ENCODE peak calls at places on chromosomes 11 and 22, in six cellular contexts. X is HAP-1, Q is kidney epithelial cell, C is BE2C, Z is thoracic aorta, V is upper lobe of right lung. L is an unnamed sample.

GRCh38 chr11:134004406-134005197 is 47.8 kb upstream of the IGSF9B start:
- DNase-seq in X (no peak), Q (no peak), C (no peak), Z (no peak), V (no peak), L (no peak)

GRCh38 chr11:10272132-10272531 is 21.9 kb downstream of the SBF2 start:
- DNase-seq in X (no peak), Q (no peak), C (no peak), Z (no peak), V (no peak), L (no peak)

GRCh38 chr11:88689548-88690240 is 352.2 kb upstream of the CTSC start:
- DNase-seq in X (no peak), Q (no peak), C (no peak), Z (no peak), V (no peak), L (no peak)

GRCh38 chr11:16606784-16607674 is 131.4 kb upstream of the C11orf58 start:
- DNase-seq in X (peak; percentile 72), Q (no peak), C (no peak), Z (no peak), V (peak; percentile 80), L (no peak)

GRCh38 chr11:13837286-13837685 is 125.2 kb upstream of the SPON1 start:
- DNase-seq in X (no peak), Q (peak; percentile 89), C (no peak), Z (no peak), V (no peak), L (no peak)

GRCh38 chr11:65471410-65471762 is 27.5 kb upstream of the MALAT1 start:
- DNase-seq in X (peak; percentile 80), Q (no peak), C (peak; percentile 51), Z (peak; percentile 56), V (peak; percentile 89), L (no peak)

GRCh38 chr11:6315811-6316425 is 4.4 kb downstream of the CAVIN3 start:
- DNase-seq in X (peak; percentile 72), Q (no peak), C (peak; percentile 30), Z (peak; percentile 26), V (peak; percentile 67), L (no peak)

GRCh38 chr11:129066229-129066628 is 123.6 kb upstream of the TP53AIP1 start:
- DNase-seq in X (no peak), Q (no peak), C (no peak), Z (no peak), V (no peak), L (no peak)

GRCh38 chr11:85769758-85770157 is 41.2 kb downstream of the SYTL2 start:
- DNase-seq in X (no peak), Q (no peak), C (no peak), Z (no peak), V (no peak), L (no peak)

GRCh38 chr11:34149786-34150185 is 44.4 kb downstream of the NAT10 start:
- DNase-seq in X (peak; percentile 29), Q (no peak), C (peak; percentile 40), Z (no peak), V (no peak), L (no peak)
- H3K36me3 ChIP-seq in X (peaks cover 54% of the 10 kb centered on the region), Q (peaks cover 6% of the 10 kb centered on the region), C (peaks cover 18% of the 10 kb centered on the region), Z (peaks cover 46% of the 10 kb centered on the region), V (peaks cover 54% of the 10 kb centered on the region), L (peaks cover 14% of the 10 kb centered on the region)

GRCh38 chr11:59644528-59644927 is 24.3 kb downstream of the PATL1 start:
- DNase-seq in X (no peak), Q (no peak), C (no peak), Z (no peak), V (no peak), L (no peak)
- H3K36me3 ChIP-seq in X (peaks cover 63% of the 10 kb centered on the region), Q (peaks cover 1% of the 10 kb centered on the region), C (no peaks in the 10 kb centered on the region), Z (peaks cover 62% of the 10 kb centered on the region), V (peaks cover 95% of the 10 kb centered on the region), L (peaks cover 18% of the 10 kb centered on the region)

GRCh38 chr22:22067192-22067591 is 84.6 kb upstream of the TOP3B start:
- DNase-seq in X (no peak), Q (no peak), C (no peak), Z (no peak), V (no peak), L (no peak)
- H3K36me3 ChIP-seq in X (no peaks in the 10 kb centered on the region), Q (no peaks in the 10 kb centered on the region), C (no peaks in the 10 kb centered on the region), Z (no peaks in the 10 kb centered on the region), V (no peaks in the 10 kb centered on the region), L (no peaks in the 10 kb centered on the region)

GRCh38 chr22:21858025-21858764 is 9.2 kb downstream of the MAPK1 start:
- DNase-seq in X (no peak), Q (no peak), C (no peak), Z (no peak), V (no peak), L (no peak)
- H3K36me3 ChIP-seq in X (peaks cover 15% of the 10 kb centered on the region), Q (no peaks in the 10 kb centered on the region), C (no peaks in the 10 kb centered on the region), Z (no peaks in the 10 kb centered on the region), V (no peaks in the 10 kb centered on the region), L (peaks cover 1% of the 10 kb centered on the region)

GRCh38 chr11:1060885-1061616 is 13.6 kb upstream of the MUC2 start:
- DNase-seq in X (peak; percentile 13), Q (no peak), C (no peak), Z (no peak), V (peak; percentile 63), L (peak; percentile 65)

GRCh38 chr11:1057806-1058205 is 16.9 kb upstream of the MUC2 start:
- DNase-seq in X (no peak), Q (no peak), C (no peak), Z (no peak), V (peak; percentile 47), L (no peak)

GRCh38 chr11:1059759-1060158 is 14.9 kb upstream of the MUC2 start:
- DNase-seq in X (no peak), Q (no peak), C (no peak), Z (no peak), V (peak; percentile 50), L (no peak)

GRCh38 chr11:1062075-1062820 is 12.4 kb upstream of the MUC2 start:
- DNase-seq in X (no peak), Q (no peak), C (no peak), Z (no peak), V (no peak), L (no peak)

GRCh38 chr11:1060410-1060809 is 14.3 kb upstream of the MUC2 start:
- DNase-seq in X (no peak), Q (no peak), C (no peak), Z (no peak), V (peak; percentile 45), L (no peak)
- H3K36me3 ChIP-seq in X (no peaks in the 10 kb centered on the region), Q (no peaks in the 10 kb centered on the region), C (no peaks in the 10 kb centered on the region), Z (no peaks in the 10 kb centered on the region), V (no peaks in the 10 kb centered on the region), L (no peaks in the 10 kb centered on the region)

GRCh38 chr11:46759196-46759595 is 40.2 kb downstream of the F2 start:
- DNase-seq in X (no peak), Q (no peak), C (no peak), Z (no peak), V (no peak), L (no peak)
- H3K36me3 ChIP-seq in X (peaks cover 96% of the 10 kb centered on the region), Q (peaks cover 3% of the 10 kb centered on the region), C (peaks cover 57% of the 10 kb centered on the region), Z (peaks cover 58% of the 10 kb centered on the region), V (peaks cover 93% of the 10 kb centered on the region), L (peaks cover 18% of the 10 kb centered on the region)

GRCh38 chr11:8709002-8709672 is 26.5 kb downstream of the RPL27A start:
- DNase-seq in X (peak; percentile 86), Q (no peak), C (peak; percentile 79), Z (peak; percentile 79), V (no peak), L (peak; percentile 96)
- H3K36me3 ChIP-seq in X (no peaks in the 10 kb centered on the region), Q (no peaks in the 10 kb centered on the region), C (no peaks in the 10 kb centered on the region), Z (peaks cover 19% of the 10 kb centered on the region), V (peaks cover 14% of the 10 kb centered on the region), L (peaks cover 46% of the 10 kb centered on the region)

DNA sequence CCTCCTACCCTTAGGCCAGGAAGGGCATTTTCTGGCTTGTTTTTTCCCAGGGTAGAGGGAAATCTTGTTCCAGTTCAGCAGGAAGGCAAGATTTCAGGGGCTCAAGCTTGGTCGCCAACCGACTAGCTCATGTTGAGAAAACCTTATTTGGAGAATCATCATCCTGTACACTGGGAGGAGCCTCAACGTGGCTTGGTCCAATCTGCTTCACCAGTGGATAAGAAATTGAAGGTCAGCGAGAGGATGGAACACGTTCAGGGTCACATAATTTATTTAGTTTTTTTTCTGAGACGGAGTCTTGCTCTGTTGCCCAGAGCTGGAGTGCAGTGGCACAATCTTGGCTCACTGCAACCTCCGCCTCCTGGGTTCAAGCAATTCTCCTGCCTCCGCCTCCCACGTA is 20.5 kb downstream of the FADS2 start:
- DNase-seq in X (no peak), Q (no peak), C (no peak), Z (no peak), V (no peak), L (no peak)
- H3K36me3 ChIP-seq in X (peaks cover 81% of the 10 kb centered on the region), Q (peaks cover 10% of the 10 kb centered on the region), C (peaks cover 15% of the 10 kb centered on the region), Z (peaks cover 47% of the 10 kb centered on the region), V (peaks cover 46% of the 10 kb centered on the region), L (peaks cover 38% of the 10 kb centered on the region)

GRCh38 chr11:43908191-43908590 is 27.6 kb downstream of the ALKBH3 start:
- DNase-seq in X (no peak), Q (no peak), C (no peak), Z (no peak), V (no peak), L (no peak)

GRCh38 chr11:43904737-43905515 is 24.3 kb downstream of the ALKBH3 start:
- DNase-seq in X (no peak), Q (no peak), C (no peak), Z (no peak), V (no peak), L (no peak)

GRCh38 chr11:43903969-43904368 is 23.3 kb downstream of the ALKBH3 start:
- DNase-seq in X (no peak), Q (no peak), C (no peak), Z (no peak), V (no peak), L (no peak)

GRCh38 chr11:43907028-43907966 is 26.7 kb downstream of the ALKBH3 start:
- DNase-seq in X (no peak), Q (no peak), C (no peak), Z (no peak), V (no peak), L (no peak)

DNA sequence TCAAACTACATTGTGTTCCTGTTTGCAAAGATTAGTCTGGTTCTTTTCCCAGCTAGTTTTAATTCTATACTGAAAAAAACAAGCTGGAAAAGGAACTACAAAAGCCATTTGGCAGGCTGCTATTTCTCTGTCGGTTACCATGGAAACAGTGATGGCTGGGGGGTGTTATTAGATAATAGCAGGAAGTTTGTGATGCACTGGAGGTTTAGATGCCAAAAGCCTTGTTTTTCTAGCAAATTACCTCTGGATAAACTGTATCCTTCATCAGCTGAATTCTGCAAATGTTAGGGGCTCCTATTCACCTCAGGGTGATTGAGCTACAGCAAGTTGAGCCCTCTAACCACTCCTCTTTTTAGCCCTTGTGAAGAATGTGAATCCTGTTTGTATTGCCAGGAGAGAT is 25.2 kb downstream of the ALKBH3 start:
- DNase-seq in X (no peak), Q (no peak), C (peak; percentile 54), Z (no peak), V (no peak), L (no peak)
- H3K36me3 ChIP-seq in X (peaks cover 13% of the 10 kb centered on the region), Q (no peaks in the 10 kb centered on the region), C (no peaks in the 10 kb centered on the region), Z (peaks cover 11% of the 10 kb centered on the region), V (peaks cover 60% of the 10 kb centered on the region), L (peaks cover 9% of the 10 kb centered on the region)

GRCh38 chr11:19892876-19893275 is 180.2 kb downstream of the NAV2 start:
- DNase-seq in X (no peak), Q (no peak), C (no peak), Z (no peak), V (no peak), L (no peak)
- H3K36me3 ChIP-seq in X (no peaks in the 10 kb centered on the region), Q (peaks cover 1% of the 10 kb centered on the region), C (no peaks in the 10 kb centered on the region), Z (peaks cover 22% of the 10 kb centered on the region), V (no peaks in the 10 kb centered on the region), L (no peaks in the 10 kb centered on the region)